ENCODE peak calls at places on chromosomes 1 and 21, in ten cellular contexts. U, S, V, D, P, J, G, L, O and I are unnamed samples.

GRCh38 chr1:61851235-61851634 is 109.0 kb downstream of the PATJ start:
- DNase-seq in P (no peak), O (no peak), U (no peak), D (no peak), S (no peak), G (no peak), V (no peak), L (no peak), J (no peak), I (no peak)

GRCh38 chr1:198756470-198756869 is 117.6 kb downstream of the PTPRC start:
- DNase-seq in O (no peak), G (no peak), S (no peak), D (no peak), U (no peak), V (no peak), L (peak), P (no peak), J (no peak), I (no peak)

GRCh38 chr1:161177112-161177935 is at the start of gene B4GALT3:
- DNase-seq in S (peak), D (peak), P (peak), G (peak), V (peak), U (peak), L (peak), O (peak), J (peak), I (peak)

GRCh38 chr21:39033878-39034589 is 149.2 kb downstream of the PSMG1 start:
- DNase-seq in L (no peak), O (peak), S (no peak), V (peak), P (no peak), U (no peak), D (no peak), J (no peak), G (no peak), I (peak)

GRCh38 chr1:180988221-180988826 is 34.3 kb downstream of the STX6 start:
- DNase-seq in U (no peak), J (no peak), P (no peak), D (no peak), G (no peak), V (no peak), L (no peak), S (no peak), O (no peak), I (no peak)

GRCh38 chr1:55217226-55217996 is 2.2 kb upstream of the USP24 start:
- DNase-seq in L (no peak), D (no peak), G (no peak), J (no peak), O (peak), P (no peak), U (no peak), V (no peak), S (no peak), I (no peak)

GRCh38 chr1:240706150-240706904 is 94.4 kb upstream of the GREM2 start:
- DNase-seq in G (no peak), P (no peak), S (no peak), O (no peak), U (no peak), J (no peak), L (no peak), D (no peak), V (no peak), I (no peak)

GRCh38 chr1:235124665-235125064 is 4.0 kb downstream of the TOMM20 start:
- DNase-seq in V (no peak), S (no peak), D (no peak), L (no peak), O (no peak), G (no peak), U (no peak), P (no peak), J (no peak), I (no peak)

GRCh38 chr21:29987762-29988161 is 48.0 kb upstream of the GRIK1 start:
- DNase-seq in G (no peak), P (no peak), U (no peak), V (no peak), S (no peak), J (no peak), D (no peak), O (no peak), L (no peak), I (no peak)

GRCh38 chr21:36035381-36035791 is 24.9 kb downstream of the SETD4 start:
- DNase-seq in L (no peak), J (no peak), P (no peak), V (no peak), O (no peak), G (no peak), S (no peak), U (no peak), D (no peak), I (no peak)

GRCh38 chr21:29154270-29154669 is 23.8 kb downstream of the MAP3K7CL start:
- DNase-seq in P (no peak), J (no peak), V (no peak), O (no peak), U (no peak), L (no peak), G (no peak), S (no peak), D (no peak), I (no peak)

GRCh38 chr1:208200116-208200515 is 44.1 kb downstream of the PLXNA2 start:
- DNase-seq in P (no peak), V (no peak), O (no peak), U (no peak), D (no peak), S (no peak), J (no peak), L (no peak), G (no peak), I (no peak)

GRCh38 chr1:23370270-23370743 is 671 bp upstream of the ZNF436 start:
- DNase-seq in V (no peak), P (no peak), J (no peak), D (no peak), O (no peak), L (no peak), G (no peak), U (no peak), S (no peak), I (no peak)

GRCh38 chr1:48470506-48470905 is 1.5 kb downstream of the SPATA6 start:
- DNase-seq in S (peak), P (no peak), U (no peak), D (peak), G (peak), J (no peak), O (no peak), V (peak), L (no peak), I (peak)

GRCh38 chr1:235525314-235525713 is 21.1 kb upstream of the B3GALNT2 start:
- DNase-seq in S (no peak), G (no peak), V (no peak), P (no peak), O (no peak), L (no peak), U (no peak), J (no peak), D (no peak), I (no peak)

GRCh38 chr1:178388398-178389161 is 108.2 kb downstream of the CLEC20A start:
- DNase-seq in J (no peak), L (no peak), S (no peak), V (no peak), O (no peak), U (no peak), D (no peak), P (no peak), G (no peak), I (no peak)

GRCh38 chr1:54609301-54609921 is 13.9 kb downstream of the FAM151A start:
- DNase-seq in D (no peak), V (no peak), U (no peak), J (no peak), S (no peak), L (no peak), P (no peak), O (no peak), G (no peak), I (no peak)

GRCh38 chr1:30884723-30885122 is 23.8 kb downstream of the SDC3 start:
- DNase-seq in U (no peak), V (no peak), P (no peak), O (no peak), G (no peak), J (no peak), L (no peak), S (no peak), D (no peak), I (no peak)

GRCh38 chr1:38885092-38885491 is 3.7 kb upstream of the GJA9 start:
- DNase-seq in J (no peak), V (no peak), U (no peak), O (no peak), P (no peak), G (no peak), D (no peak), S (no peak), L (no peak), I (no peak)

GRCh38 chr1:244836135-244836521 is 670 bp downstream of the COX20 start:
- DNase-seq in V (no peak), P (no peak), S (no peak), D (no peak), J (no peak), G (peak), L (peak), O (no peak), U (no peak), I (peak)

GRCh38 chr1:160061376-160062100 is 8.4 kb downstream of the KCNJ10 start:
- DNase-seq in U (no peak), V (no peak), J (no peak), D (no peak), O (no peak), S (no peak), L (peak), G (no peak), P (no peak), I (no peak)

GRCh38 chr21:37484535-37485474 is 118.2 kb downstream of the DYRK1A start:
- DNase-seq in O (no peak), L (no peak), V (no peak), D (no peak), G (no peak), S (no peak), U (no peak), P (no peak), J (no peak), I (no peak)

GRCh38 chr1:212609701-212610574 is 1.4 kb downstream of the ATF3 start:
- DNase-seq in D (no peak), O (peak), G (no peak), V (no peak), P (no peak), S (no peak), U (no peak), L (no peak), J (no peak), I (no peak)

GRCh38 chr1:108583757-108584156 is 23.9 kb downstream of the EEIG2 start:
- DNase-seq in L (no peak), G (no peak), V (no peak), S (no peak), D (no peak), P (no peak), U (no peak), O (no peak), J (no peak), I (no peak)

GRCh38 chr1:35726814-35727433 is 8.2 kb upstream of the C1orf216 start:
- DNase-seq in S (no peak), D (peak), U (peak), P (peak), L (peak), G (peak), J (peak), V (peak), O (peak), I (peak)

GRCh38 chr1:202770135-202770534 is 38.1 kb downstream of the KDM5B start:
- DNase-seq in D (no peak), S (no peak), J (no peak), G (no peak), U (no peak), O (no peak), V (no peak), L (no peak), P (no peak), I (no peak)

GRCh38 chr1:59759156-59759925 is 55.4 kb upstream of the HOOK1 start:
- DNase-seq in J (peak), G (peak), V (peak), D (peak), L (peak), U (peak), S (peak), O (peak), P (peak), I (peak)

GRCh38 chr1:3481836-3482589 is 27.5 kb downstream of the ARHGEF16 start:
- DNase-seq in D (no peak), O (peak), P (no peak), L (peak), S (no peak), G (no peak), V (no peak), J (no peak), U (peak), I (peak)

GRCh38 chr1:223479718-223480425 is 86.7 kb downstream of the CCDC185 start:
- DNase-seq in L (no peak), J (no peak), G (no peak), P (no peak), S (no peak), D (no peak), O (no peak), V (peak), U (no peak), I (no peak)

GRCh38 chr1:236063919-236064673 is 794 bp downstream of the NID1 start:
- DNase-seq in G (peak), J (no peak), P (no peak), S (peak), L (peak), D (peak), V (peak), O (peak), U (no peak), I (peak)

GRCh38 chr1:63023182-63023581 is 239.2 kb downstream of the ATG4C start:
- DNase-seq in P (no peak), G (no peak), D (no peak), J (no peak), S (no peak), O (no peak), U (no peak), V (no peak), L (no peak), I (no peak)

GRCh38 chr1:118147542-118147941 is 37.5 kb downstream of the SPAG17 start:
- DNase-seq in O (no peak), D (no peak), V (no peak), P (no peak), G (no peak), S (no peak), L (peak), J (no peak), U (no peak), I (no peak)

GRCh38 chr1:219120625-219121544 is 52.8 kb upstream of the LYPLAL1 start:
- DNase-seq in O (no peak), P (no peak), V (no peak), S (no peak), D (no peak), G (no peak), L (no peak), U (no peak), J (no peak), I (no peak)

GRCh38 chr1:173771536-173771935 is 52.9 kb upstream of the DARS2 start:
- DNase-seq in O (no peak), U (no peak), P (no peak), D (no peak), G (no peak), L (no peak), V (no peak), S (no peak), J (no peak), I (no peak)

GRCh38 chr1:245348626-245349025 is 193.8 kb downstream of the KIF26B start:
- DNase-seq in V (no peak), S (peak), O (no peak), L (no peak), U (no peak), D (no peak), J (no peak), G (no peak), P (no peak), I (no peak)

DNA sequence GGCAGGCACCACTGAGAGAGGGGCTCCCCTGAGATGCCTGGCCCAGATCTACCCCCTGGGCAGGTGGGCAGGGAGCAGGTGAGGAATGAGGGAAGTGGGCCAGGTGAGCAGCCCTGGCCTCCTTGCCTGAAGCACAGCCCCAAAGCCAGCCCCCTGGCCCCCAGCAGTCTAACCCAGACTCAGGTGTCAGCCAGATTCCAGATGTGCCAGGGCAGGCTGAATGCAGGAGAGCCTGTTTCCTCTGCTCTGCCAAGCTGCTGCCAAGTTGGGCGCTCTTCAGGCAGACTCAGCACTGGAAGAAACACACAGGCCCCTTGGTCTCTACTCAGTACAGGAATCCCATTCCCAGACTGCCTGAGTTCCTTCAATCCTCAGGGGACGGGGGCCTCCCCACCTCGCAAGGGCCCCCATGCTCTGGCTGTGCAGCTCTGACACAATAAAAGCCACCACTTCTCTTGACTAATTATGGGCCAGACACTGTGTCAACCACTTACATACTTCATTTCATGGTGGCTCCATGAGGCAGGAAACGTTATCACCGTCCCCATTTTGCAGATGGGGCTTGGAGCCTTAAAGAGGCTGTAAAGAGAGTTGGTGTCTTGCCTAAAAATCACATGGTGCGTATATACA is 20.4 kb downstream of the ARHGEF19 start:
- DNase-seq in D (no peak), O (no peak), J (no peak), S (no peak), V (no peak), U (no peak), G (no peak), L (no peak), P (no peak), I (no peak)
- TF ChIP-seq CTCF in D (no peak), O (no peak), J (no peak), S (no peak), V (no peak), U (no peak), G (no peak), L (no peak), P (no peak), I (no peak)

DNA sequence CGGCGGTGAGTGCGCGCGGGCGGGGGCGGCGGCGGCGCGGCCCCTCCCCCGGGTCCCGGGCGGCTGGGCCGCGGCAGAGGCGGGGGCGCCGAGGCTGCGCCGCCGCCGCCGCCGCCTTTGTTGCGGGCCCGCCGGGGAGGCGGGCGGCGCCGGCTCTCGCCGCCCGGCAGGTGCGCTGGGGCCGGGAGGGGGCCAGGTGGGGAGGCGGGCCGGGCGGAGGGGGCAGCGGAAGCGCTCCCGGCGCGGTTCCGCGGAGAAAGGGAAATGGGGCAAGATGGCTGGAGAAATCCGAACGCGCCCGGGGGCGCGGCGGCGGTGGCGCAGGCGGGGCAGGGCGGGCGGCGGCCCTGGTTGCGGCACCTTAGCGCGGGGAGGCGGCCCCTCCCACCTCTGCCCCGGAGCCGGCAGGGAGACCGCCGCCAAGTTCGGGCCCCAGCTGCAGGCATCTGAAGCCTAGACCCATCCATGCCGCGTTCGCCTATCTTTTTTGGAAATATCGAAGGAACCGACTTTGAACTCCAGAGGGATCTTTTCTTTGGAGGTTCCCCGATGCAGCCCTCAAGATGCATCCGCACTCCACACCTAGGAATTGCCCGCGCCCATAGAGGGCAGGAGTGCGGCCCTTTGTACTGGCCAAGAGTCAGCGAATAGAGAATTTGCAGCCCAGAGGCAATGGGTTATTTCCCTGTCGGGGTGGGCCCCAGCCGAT is 479 bp downstream of the POGK start:
- DNase-seq in V (peak), D (peak), U (no peak), G (peak), O (peak), P (no peak), L (peak), S (peak), J (peak), I (peak)
- TF ChIP-seq CTCF in V (peak), D (peak), U (no peak), G (no peak), O (no peak), P (peak), L (peak), S (no peak), J (no peak), I (peak)

DNA sequence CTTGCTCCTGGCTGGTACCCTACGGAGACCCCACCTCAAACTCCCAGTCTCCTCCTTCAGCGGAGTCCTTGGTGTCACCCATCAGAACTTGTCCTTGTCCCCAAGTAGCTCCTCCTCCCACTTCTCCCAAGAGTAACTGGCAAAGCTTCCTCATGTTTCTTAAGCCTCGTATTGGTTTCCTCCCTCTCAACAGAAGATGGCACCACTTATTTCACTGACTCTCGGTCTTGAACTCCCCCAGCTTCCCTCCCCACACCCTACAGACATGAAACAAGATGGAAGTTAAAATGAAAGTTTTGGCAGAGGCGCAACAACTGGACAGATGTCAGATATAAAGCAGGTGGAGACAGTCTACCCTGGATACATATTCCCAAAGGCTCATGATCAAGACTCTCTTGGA is 13.4 kb downstream of the RAB7B start:
- DNase-seq in O (no peak), V (no peak), L (no peak), D (no peak), J (no peak), S (no peak), G (no peak), U (no peak), P (no peak), I (no peak)
- TF ChIP-seq CTCF in O (no peak), V (no peak), L (no peak), D (no peak), J (no peak), S (no peak), G (no peak), U (no peak), P (no peak), I (no peak)

DNA sequence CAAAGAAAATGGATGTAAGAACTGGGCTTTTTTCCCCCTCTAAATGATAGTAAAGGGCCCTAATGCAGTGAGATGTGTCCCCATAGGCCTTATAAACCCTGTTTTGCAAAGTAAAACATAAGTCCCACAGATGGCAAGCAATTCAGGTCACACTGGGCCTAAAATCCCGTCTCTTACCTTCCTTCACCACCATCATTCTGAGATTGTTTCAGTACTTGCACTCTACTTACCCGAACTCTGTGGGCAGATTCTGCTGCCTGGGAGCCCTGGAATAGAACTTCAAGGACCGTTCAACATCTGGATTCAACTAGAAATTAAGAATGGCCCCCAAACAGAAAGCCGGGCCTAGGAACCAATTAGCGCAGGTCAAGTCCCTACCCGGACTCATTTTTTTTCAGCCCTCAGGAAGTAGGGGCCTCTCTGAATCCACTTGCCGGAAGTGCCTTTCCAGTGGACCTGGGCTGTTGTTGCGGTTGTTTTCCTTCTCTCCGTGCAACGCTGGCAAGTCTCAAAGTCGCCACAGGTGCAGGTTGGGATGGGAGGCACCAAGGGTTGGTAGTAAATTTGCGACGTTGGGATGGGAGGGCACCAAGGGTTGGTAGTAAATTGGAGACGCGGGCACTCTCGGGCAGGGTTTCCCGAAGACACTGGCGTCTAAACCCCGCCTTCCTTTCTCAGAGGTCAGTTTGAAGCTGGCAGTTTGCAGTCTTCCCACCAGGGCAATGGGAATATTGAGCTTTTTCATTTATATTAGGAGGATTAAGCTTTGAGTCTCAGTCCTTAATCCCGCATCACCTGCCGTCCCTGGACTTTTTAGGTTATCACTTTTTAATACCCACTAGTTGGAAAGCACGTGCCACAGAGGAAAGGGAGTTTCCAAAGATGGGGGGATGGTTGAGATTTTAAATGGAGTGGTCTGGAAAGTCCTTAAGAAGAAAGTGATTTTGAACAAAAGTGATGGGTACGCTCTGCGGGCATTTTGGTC is at the start of gene TMEM69:
- DNase-seq in J (peak), V (peak), P (peak), O (peak), D (peak), S (peak), U (peak), G (peak), L (peak), I (peak)
- TF ChIP-seq CTCF in J (no peak), V (peak), P (peak), O (no peak), D (peak), S (peak), U (no peak), G (no peak), L (no peak), I (no peak)